ENCODE peak calls at places on chromosome 21, in four cellular contexts. Q is heart right ventricle, D is cardiac muscle cell, X is PC-3. O is an unnamed sample.

GRCh38 chr21:17554619-17555472 is 42.0 kb downstream of the CXADR start:
- DNase-seq in Q (no peak), D (peak; percentile 42), X (peak; percentile 20), O (no peak)

GRCh38 chr21:39037807-39038405 is 145.3 kb downstream of the PSMG1 start:
- DNase-seq in Q (no peak), D (no peak), X (no peak), O (no peak)

GRCh38 chr21:14862794-14863720 is 201.7 kb downstream of the NRIP1 start:
- DNase-seq in Q (no peak), D (peak; percentile 48), X (peak; percentile 49), O (no peak)

GRCh38 chr21:42513151-42513984 is at the start of gene SLC37A1:
- DNase-seq in Q (no peak), D (peak; percentile 51), X (peak; percentile 44), O (no peak)

GRCh38 chr21:21003701-21004100 is 5.5 kb downstream of the NCAM2 start:
- DNase-seq in Q (no peak), D (peak; percentile 49), X (peak; percentile 49), O (no peak)

GRCh38 chr21:38660333-38661295 is 145.1 kb upstream of the ETS2 start:
- DNase-seq in Q (peak; percentile 23), D (peak; percentile 16), X (no peak), O (no peak)

GRCh38 chr21:17402885-17403477 is 109.9 kb upstream of the CXADR start:
- DNase-seq in Q (no peak), D (no peak), X (no peak), O (no peak)

GRCh38 chr21:37582613-37583012 is 216.0 kb downstream of the DYRK1A start:
- DNase-seq in Q (peak; percentile 39), D (peak; percentile 60), X (peak; percentile 68), O (no peak)

GRCh38 chr21:34795152-34796141 is 126.7 kb downstream of the CLIC6 start:
- DNase-seq in Q (no peak), D (no peak), X (peak; percentile 92), O (no peak)

GRCh38 chr21:33403128-33403785 is at the start of gene IFNGR2:
- DNase-seq in Q (peak; percentile 43), D (peak; percentile 71), X (peak; percentile 27), O (no peak)

GRCh38 chr21:42760977-42761751 is 107.7 kb downstream of the PDE9A start:
- DNase-seq in Q (no peak), D (no peak), X (no peak), O (no peak)

GRCh38 chr21:22399717-22400520 is 1401.7 kb downstream of the NCAM2 start:
- DNase-seq in Q (no peak), D (no peak), X (peak; percentile 26), O (no peak)

GRCh38 chr21:38913120-38913975 is 107.6 kb downstream of the ETS2 start:
- DNase-seq in Q (peak; percentile 72), D (peak; percentile 27), X (peak; percentile 85), O (peak; percentile 79)

GRCh38 chr21:41387042-41387819 is 25.4 kb downstream of the MX2 start:
- DNase-seq in Q (no peak), D (no peak), X (no peak), O (no peak)

GRCh38 chr21:36388835-36389234 is 3.6 kb downstream of the CHAF1B start:
- DNase-seq in Q (no peak), D (no peak), X (no peak), O (peak; percentile 55)
- TF ChIP-seq CTCF in Q (no peak), D (peak; percentile 13), X (no peak), O (peak; percentile 43)

GRCh38 chr21:28521932-28522826 is 470.5 kb downstream of the LTN1 start:
- DNase-seq in Q (no peak), D (peak; percentile 49), X (peak; percentile 54), O (no peak)

GRCh38 chr21:28516011-28516410 is 476.7 kb downstream of the LTN1 start:
- DNase-seq in Q (no peak), D (no peak), X (no peak), O (no peak)

GRCh38 chr21:28513450-28513849 is 479.2 kb downstream of the LTN1 start:
- DNase-seq in Q (no peak), D (no peak), X (no peak), O (no peak)

GRCh38 chr21:28518620-28519019 is 474.1 kb downstream of the LTN1 start:
- DNase-seq in Q (no peak), D (no peak), X (no peak), O (no peak)

GRCh38 chr21:28516996-28517592 is 475.6 kb downstream of the LTN1 start:
- DNase-seq in Q (peak; percentile 74), D (peak; percentile 84), X (peak; percentile 77), O (no peak)
- TF ChIP-seq CTCF in Q (peak; percentile 71), D (peak; percentile 80), X (peak; percentile 91), O (peak; percentile 72)

GRCh38 chr21:43812139-43812821 is 22.9 kb downstream of the RRP1 start:
- DNase-seq in Q (no peak), D (no peak), X (no peak), O (no peak)
- TF ChIP-seq CTCF in Q (no peak), D (no peak), X (no peak), O (no peak)

DNA sequence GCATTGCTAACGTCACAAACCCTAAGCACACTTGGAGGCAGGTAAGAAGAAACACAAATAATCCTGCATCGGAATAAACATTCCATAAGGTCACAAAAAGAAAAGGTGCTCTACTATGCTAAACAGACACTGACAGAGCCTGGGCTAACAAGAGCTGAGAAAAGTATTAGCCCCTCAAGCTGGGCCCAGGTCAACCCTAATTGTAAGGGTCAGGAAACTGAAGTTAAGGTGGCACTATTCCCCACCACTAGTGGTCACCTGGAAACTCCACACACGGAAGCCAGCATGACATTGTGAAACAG is 1.3 kb downstream of the PTTG1IP start:
- DNase-seq in Q (no peak), D (no peak), X (no peak), O (no peak)
- TF ChIP-seq CTCF in Q (no peak), D (no peak), X (peak; percentile 41), O (no peak)

GRCh38 chr21:45954271-45954670 is 27.3 kb upstream of the COL6A1 start:
- DNase-seq in Q (no peak), D (peak; percentile 23), X (no peak), O (no peak)
- TF ChIP-seq CTCF in Q (peak; percentile 28), D (peak; percentile 52), X (no peak), O (no peak)

DNA sequence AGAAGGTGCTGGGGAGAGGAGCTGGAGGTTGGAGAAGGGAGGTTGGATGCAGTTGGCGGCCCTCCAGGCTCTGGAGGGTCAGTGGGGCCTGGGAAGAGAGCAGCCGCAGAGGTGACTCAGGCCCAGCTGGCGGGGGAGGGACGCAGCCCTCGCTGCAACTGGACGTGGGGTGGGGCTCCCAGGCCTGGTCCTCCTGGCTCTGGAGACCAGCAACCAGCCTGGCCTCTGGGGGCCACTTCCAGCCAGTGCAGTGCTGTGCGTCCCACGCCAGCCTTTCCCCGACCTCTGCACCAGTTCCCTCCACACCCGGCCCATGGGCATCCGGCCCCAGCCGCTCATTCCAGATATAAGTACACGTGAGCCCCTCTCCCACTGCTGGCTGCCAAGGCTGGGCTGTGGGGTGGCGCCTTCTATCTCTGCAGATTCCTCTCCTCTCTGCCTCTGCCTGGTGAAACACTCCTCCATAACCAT is 38.0 kb upstream of the COL18A1 start:
- DNase-seq in Q (peak; percentile 79), D (no peak), X (peak; percentile 90), O (no peak)
- TF ChIP-seq CTCF in Q (no peak), D (peak; percentile 24), X (no peak), O (no peak)

DNA sequence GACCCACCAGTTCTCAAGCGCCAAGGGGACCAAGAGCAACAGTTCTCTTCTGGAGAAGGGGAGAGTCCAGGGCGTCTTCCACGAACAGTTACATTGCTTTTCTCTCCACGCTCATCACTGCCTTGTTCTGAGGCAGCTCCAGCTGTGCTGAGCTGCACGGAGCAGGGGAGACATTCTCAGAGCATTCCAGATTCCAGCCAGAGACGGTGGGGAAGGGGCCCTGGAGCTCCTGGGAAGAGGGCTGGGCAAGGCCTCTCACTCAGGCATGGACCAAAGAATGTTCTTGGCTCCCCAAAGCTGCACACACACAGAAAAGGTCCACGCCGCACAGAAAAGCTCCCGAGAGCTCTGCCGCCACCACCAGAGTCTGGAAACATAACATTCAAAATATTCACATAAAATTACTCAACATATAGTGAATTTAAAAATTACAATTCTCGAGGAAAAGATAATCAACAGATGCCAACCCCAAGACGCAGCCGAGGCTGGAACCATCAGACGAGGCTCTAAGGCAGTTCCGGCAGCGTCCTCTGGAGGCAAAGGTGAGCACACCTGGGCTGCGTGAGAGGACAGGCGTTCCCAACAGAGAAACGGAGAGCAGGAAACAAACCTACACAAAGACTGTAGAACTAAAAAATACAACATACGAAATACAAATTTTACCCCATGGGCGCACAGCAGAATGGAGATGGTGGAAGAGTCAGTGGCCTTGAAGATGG is 40.5 kb downstream of the UBE2G2 start:
- DNase-seq in Q (no peak), D (peak; percentile 30), X (peak; percentile 39), O (peak; percentile 40)
- TF ChIP-seq CTCF in Q (no peak), D (peak; percentile 29), X (peak; percentile 66), O (peak; percentile 63)

GRCh38 chr21:45225741-45226327 is 61.9 kb downstream of the POFUT2 start:
- DNase-seq in Q (no peak), D (no peak), X (no peak), O (no peak)

GRCh38 chr21:45228656-45229240 is 58.9 kb downstream of the POFUT2 start:
- DNase-seq in Q (no peak), D (no peak), X (no peak), O (no peak)

GRCh38 chr21:45226540-45227326 is 61.0 kb downstream of the POFUT2 start:
- DNase-seq in Q (no peak), D (no peak), X (peak; percentile 23), O (no peak)

GRCh38 chr21:45228171-45228641 is 59.5 kb downstream of the POFUT2 start:
- DNase-seq in Q (no peak), D (peak; percentile 14), X (peak; percentile 95), O (no peak)

GRCh38 chr21:45227735-45228134 is 60.0 kb downstream of the POFUT2 start:
- DNase-seq in Q (no peak), D (no peak), X (no peak), O (no peak)
- TF ChIP-seq CTCF in Q (no peak), D (no peak), X (no peak), O (no peak)

O was measured in type B pancreatic cell.